ENCODE peak calls at places on chromosomes 3 and 15, in five cellular contexts. P is endothelial cell, M is AG09309, X is neural crest cell, B is OCI-LY7. J is an unnamed sample.

GRCh38 chr3:127741246-127741645 is 68.5 kb downstream of the ABTB1 start:
- DNase-seq in P (no peak), M (no peak), X (no peak), B (no peak), J (no peak)

GRCh38 chr15:70357453-70357852 is 259.7 kb upstream of the TLE3 start:
- DNase-seq in B (no peak), M (no peak), P (no peak), X (no peak), J (no peak)

GRCh38 chr3:94862703-94863102 is 799.8 kb downstream of the NSUN3 start:
- DNase-seq in P (peak), B (peak), M (no peak), X (peak), J (peak)

GRCh38 chr3:134038716-134039115 is 9.0 kb upstream of the SLCO2A1 start:
- DNase-seq in P (no peak), M (no peak), B (no peak), X (no peak), J (peak)

GRCh38 chr3:4656059-4656458 is 162.9 kb downstream of the ITPR1 start:
- DNase-seq in B (peak), X (peak), M (peak), P (peak), J (peak)

GRCh38 chr15:55357774-55358173 is 38.8 kb downstream of the PIGB start:
- DNase-seq in P (no peak), B (no peak), M (peak), X (no peak), J (no peak)

GRCh38 chr3:57977755-57978715 is 30.2 kb upstream of the FLNB start:
- DNase-seq in X (no peak), B (no peak), P (no peak), M (no peak), J (no peak)

GRCh38 chr15:52651868-52652267 is 27.3 kb downstream of the ATOSA start:
- DNase-seq in X (peak), B (no peak), M (peak), P (peak), J (peak)

GRCh38 chr3:49867400-49867799 is 2.3 kb downstream of the CAMKV start:
- DNase-seq in P (no peak), M (no peak), B (no peak), X (no peak), J (no peak)

GRCh38 chr3:126130981-126131750 is 47.2 kb upstream of the SLC41A3 start:
- DNase-seq in M (no peak), B (no peak), X (no peak), P (no peak), J (no peak)

GRCh38 chr15:89964555-89964954 is 36.6 kb upstream of the ZNF710 start:
- DNase-seq in P (peak), B (no peak), M (no peak), X (no peak), J (no peak)

GRCh38 chr15:43903864-43904290 is 77.1 kb downstream of the WDR76 start:
- DNase-seq in M (no peak), X (peak), B (peak), P (peak), J (peak)

GRCh38 chr3:81472600-81473362 is 288.7 kb downstream of the GBE1 start:
- DNase-seq in B (no peak), P (no peak), M (no peak), X (no peak), J (no peak)

GRCh38 chr3:168249539-168250414 is 154.1 kb upstream of the GOLIM4 start:
- DNase-seq in M (peak), B (peak), P (peak), X (peak), J (peak)

GRCh38 chr3:68988740-68989139 is 24.7 kb downstream of the EOGT start:
- DNase-seq in B (no peak), M (no peak), P (no peak), X (no peak), J (no peak)

GRCh38 chr15:64703632-64703959 is 71.8 kb downstream of the RBPMS2 start:
- DNase-seq in B (no peak), M (no peak), X (no peak), P (no peak), J (no peak)

GRCh38 chr3:51955893-51956770 is 951 bp downstream of the GPR62 start:
- DNase-seq in M (no peak), X (peak), P (peak), B (peak), J (peak)

GRCh38 chr3:116005404-116005803 is 382.1 kb downstream of the GAP43 start:
- DNase-seq in B (no peak), M (peak), P (no peak), X (no peak), J (no peak)

GRCh38 chr3:126733061-126733430 is 29.0 kb downstream of the CHCHD6 start:
- DNase-seq in X (no peak), P (no peak), B (no peak), M (no peak), J (no peak)

GRCh38 chr3:8963137-8963853 is at the start of gene RAD18:
- DNase-seq in M (peak), X (peak), B (peak), P (peak), J (peak)

GRCh38 chr3:77467702-77468407 is 428.0 kb downstream of the ROBO2 start:
- DNase-seq in P (no peak), B (no peak), M (no peak), X (no peak), J (no peak)

GRCh38 chr3:35832140-35832571 is 192.8 kb downstream of the ARPP21 start:
- DNase-seq in B (no peak), M (no peak), P (no peak), X (no peak), J (no peak)

GRCh38 chr3:99962703-99963102 is 145.0 kb downstream of the CMSS1 start:
- DNase-seq in P (no peak), X (no peak), B (no peak), M (peak), J (no peak)

GRCh38 chr3:46209751-46210470 is 1.8 kb upstream of the CCR1 start:
- DNase-seq in P (no peak), M (no peak), B (no peak), X (no peak), J (no peak)

GRCh38 chr3:171744055-171744741 is 66.1 kb downstream of the PLD1 start:
- DNase-seq in B (no peak), M (no peak), P (no peak), X (no peak), J (no peak)

GRCh38 chr3:127535901-127536817 is 54.4 kb downstream of the TPRA1 start:
- DNase-seq in B (no peak), M (no peak), P (no peak), X (no peak), J (no peak)

GRCh38 chr3:12040902-12041301 is 36.7 kb downstream of the SYN2 start:
- DNase-seq in M (no peak), B (no peak), P (no peak), X (no peak), J (no peak)

GRCh38 chr3:123595396-123595795 is 10.5 kb upstream of the HACD2 start:
- DNase-seq in M (no peak), P (no peak), X (no peak), B (no peak), J (no peak)

GRCh38 chr15:98547741-98548166 is 100.6 kb upstream of the IGF1R start:
- DNase-seq in M (no peak), B (no peak), P (peak), X (peak), J (peak)

GRCh38 chr15:42062284-42062806 is 32.0 kb downstream of the PLA2G4D start:
- DNase-seq in B (no peak), M (no peak), X (no peak), P (no peak), J (no peak)

GRCh38 chr3:195763843-195764825 is 43.4 kb downstream of the MUC20 start:
- DNase-seq in P (no peak), X (no peak), M (no peak), B (no peak), J (no peak)

GRCh38 chr15:49088996-49089395 is 42.8 kb upstream of the SECISBP2L start:
- DNase-seq in M (no peak), X (no peak), B (no peak), P (no peak), J (no peak)

GRCh38 chr3:157606392-157607197 is 103.4 kb upstream of the VEPH1 start:
- DNase-seq in P (peak), B (peak), M (peak), X (peak), J (peak)

GRCh38 chr3:72169561-72170472 is 384.9 kb upstream of the PROK2 start:
- DNase-seq in P (no peak), M (no peak), B (no peak), X (no peak), J (no peak)

GRCh38 chr15:36797128-36797527 is 217.7 kb downstream of the CDIN1 start:
- DNase-seq in P (no peak), M (no peak), X (no peak), B (no peak), J (no peak)

GRCh38 chr3:124887996-124888298 is 782 bp upstream of the ITGB5 start:
- DNase-seq in M (no peak), P (no peak), B (no peak), X (no peak), J (no peak)

GRCh38 chr3:44104668-44105321 is 136.9 kb upstream of the TOPAZ1 start:
- DNase-seq in P (no peak), X (no peak), B (no peak), M (peak), J (peak)

GRCh38 chr15:62799919-62800318 is 242.6 kb upstream of the TPM1 start:
- DNase-seq in X (no peak), P (no peak), M (no peak), B (no peak), J (no peak)

GRCh38 chr3:187678869-187679268 is 8.7 kb upstream of the SST start:
- DNase-seq in B (peak), X (peak), P (peak), M (no peak), J (peak)
- TF ChIP-seq CTCF in B (peak), X (peak), P (no peak), M (peak), J (peak)

GRCh38 chr15:76192715-76193114 is 118.6 kb downstream of the ETFA start:
- DNase-seq in P (no peak), X (no peak), M (no peak), B (no peak), J (no peak)

GRCh38 chr15:76191539-76192244 is 119.6 kb downstream of the ETFA start:
- DNase-seq in B (no peak), P (no peak), X (no peak), M (no peak), J (no peak)

GRCh38 chr15:76190070-76190564 is 121.2 kb downstream of the ETFA start:
- DNase-seq in X (no peak), M (no peak), P (no peak), B (no peak), J (no peak)

GRCh38 chr15:76189106-76189505 is 122.2 kb downstream of the ETFA start:
- DNase-seq in X (no peak), B (no peak), P (no peak), M (no peak), J (no peak)

GRCh38 chr15:76190767-76191538 is 120.3 kb downstream of the ETFA start:
- DNase-seq in P (peak), X (peak), M (no peak), B (peak), J (peak)
- TF ChIP-seq CTCF in P (peak), X (peak), M (peak), B (peak), J (peak)

DNA sequence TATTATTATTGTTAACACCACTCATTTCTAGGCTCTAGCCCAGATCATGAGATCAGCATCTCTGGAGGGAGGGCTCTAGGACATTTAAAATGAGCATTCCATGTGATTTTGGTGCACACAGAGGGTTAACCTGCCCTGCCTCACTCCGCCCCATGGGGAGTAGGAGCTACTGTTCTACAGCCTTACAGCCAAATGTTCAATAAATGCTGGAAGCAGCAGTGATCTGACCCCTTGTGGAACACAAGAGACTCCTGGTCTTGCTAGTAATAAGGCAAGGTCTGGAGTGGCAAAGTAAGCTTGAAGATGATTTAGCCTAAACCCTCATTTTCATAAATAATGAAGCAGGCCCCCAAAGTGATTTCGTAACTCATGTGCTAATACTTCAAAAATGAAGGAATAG is 166.4 kb upstream of the EOMES start:
- DNase-seq in M (no peak), X (no peak), B (no peak), P (no peak), J (no peak)
- TF ChIP-seq CTCF in M (no peak), X (no peak), B (no peak), P (no peak), J (no peak)

GRCh38 chr15:84824260-84824690 is 7.1 kb downstream of the ALPK3 start:
- DNase-seq in P (no peak), B (no peak), M (no peak), X (no peak), J (no peak)

GRCh38 chr15:84823580-84823878 is 6.4 kb downstream of the ALPK3 start:
- DNase-seq in M (no peak), P (no peak), B (no peak), X (no peak), J (no peak)

GRCh38 chr15:84827246-84827645 is 10.1 kb downstream of the ALPK3 start:
- DNase-seq in P (no peak), B (no peak), M (no peak), X (no peak), J (no peak)

GRCh38 chr15:84828433-84828908 is 11.3 kb downstream of the ALPK3 start:
- DNase-seq in P (no peak), B (no peak), M (no peak), X (no peak), J (no peak)

GRCh38 chr15:84826369-84826823 is 9.2 kb downstream of the ALPK3 start:
- DNase-seq in B (peak), P (peak), X (no peak), M (no peak), J (peak)
- TF ChIP-seq CTCF in B (peak), P (peak), X (no peak), M (peak), J (peak)

J was measured in NB4.